ENCODE peak calls at places on chromosomes 5 and 9, in six cellular contexts. C, B, K, J, R and Y are unnamed samples.

GRCh38 chr5:73448451-73449136 is at the start of gene FOXD1:
- DNase-seq in B (no peak), J (peak), R (peak), C (no peak), K (peak), Y (peak)

GRCh38 chr5:161009817-161010216 is 157.8 kb upstream of the ATP10B start:
- DNase-seq in J (no peak), R (no peak), C (no peak), B (no peak), K (no peak), Y (no peak)

GRCh38 chr5:138969323-138970013 is 94.3 kb upstream of the LRRTM2 start:
- DNase-seq in K (peak), C (no peak), B (no peak), R (no peak), J (no peak), Y (peak)

GRCh38 chr5:59838989-59839388 is 54.5 kb downstream of the PDE4D start:
- DNase-seq in B (no peak), K (peak), R (no peak), C (no peak), J (no peak), Y (no peak)

GRCh38 chr5:78552729-78553341 is 95.7 kb downstream of the LHFPL2 start:
- DNase-seq in K (no peak), R (no peak), B (no peak), J (no peak), C (no peak), Y (peak)

GRCh38 chr9:124137944-124138335 is 119.8 kb upstream of the NEK6 start:
- DNase-seq in C (no peak), K (no peak), J (no peak), R (no peak), B (no peak), Y (no peak)

GRCh38 chr5:157602505-157602904 is 26.9 kb upstream of the ADAM19 start:
- DNase-seq in K (no peak), C (no peak), B (no peak), R (no peak), J (peak), Y (no peak)

GRCh38 chr9:19512432-19512831 is 103.6 kb downstream of the ACER2 start:
- DNase-seq in K (peak), J (no peak), R (no peak), C (no peak), B (no peak), Y (peak)

GRCh38 chr9:114888599-114888998 is 41.8 kb downstream of the TNFSF8 start:
- DNase-seq in K (no peak), C (no peak), J (no peak), R (no peak), B (no peak), Y (no peak)

GRCh38 chr5:78779771-78780616 is 131.4 kb upstream of the LHFPL2 start:
- DNase-seq in J (peak), C (no peak), K (no peak), B (no peak), R (no peak), Y (peak)

GRCh38 chr5:61304611-61305369 is 27.3 kb upstream of the ZSWIM6 start:
- DNase-seq in R (no peak), C (no peak), K (no peak), J (peak), B (no peak), Y (peak)